ENCODE peak calls at places on chromosomes 3 and 15, in six cellular contexts. U is skeletal muscle cell; Q is HTR-8/SVneo; T is GF-D8; F is stimulated activated naive CD8-positive, alpha-beta T cell treated with anti-CD3 and anti-CD28 coated beads, Interleukin-15, Interleukin-2, amounts not matched to agents 100 U/mL and 50 U/mL, for 24 hours; L is stimulated activated CD4-positive, alpha-beta T cell treated with anti-CD3 and anti-CD28 coated beads, Interleukin-15, amount 100 ng/mL, for 1 hour. W is an unnamed sample.
A peak's percentile ranks its signal among the peaks of the same experiment; 100 is the strongest.

GRCh38 chr15:65338366-65338765 is 33.9 kb downstream of the RNU5B-1 start:
- DNase-seq in U (no peak), Q (no peak), T (no peak), F (no peak), L (no peak), W (no peak)

GRCh38 chr15:25930931-25931330 is 67.8 kb upstream of the ATP10A start:
- DNase-seq in U (no peak), Q (no peak), T (no peak), F (no peak), L (no peak), W (no peak)

GRCh38 chr3:37862712-37863551 is 1.3 kb downstream of the CTDSPL start:
- DNase-seq in U (no peak), Q (no peak), T (peak; percentile 19), F (no peak), L (no peak), W (no peak)

GRCh38 chr3:78918361-78919020 is 849.3 kb downstream of the ROBO1 start:
- DNase-seq in U (peak; percentile 34), Q (no peak), T (no peak), F (no peak), L (no peak), W (no peak)

GRCh38 chr3:114496021-114496434 is 202.2 kb downstream of the TIGIT start:
- DNase-seq in U (no peak), Q (no peak), T (no peak), F (no peak), L (no peak), W (no peak)

GRCh38 chr3:187739561-187740445 is 5.5 kb downstream of the BCL6 start:
- DNase-seq in U (peak; percentile 94), Q (no peak), T (no peak), F (peak; percentile 87), L (peak; percentile 71), W (peak; percentile 86)

GRCh38 chr15:27865926-27866325 is 233.2 kb downstream of the OCA2 start:
- DNase-seq in U (no peak), Q (no peak), T (no peak), F (no peak), L (no peak), W (no peak)

GRCh38 chr3:151969026-151969658 is 95.7 kb downstream of the SUCNR1 start:
- DNase-seq in U (no peak), Q (no peak), T (no peak), F (no peak), L (no peak), W (no peak)

GRCh38 chr3:43893721-43894120 is 203.0 kb downstream of the ABHD5 start:
- DNase-seq in U (no peak), Q (no peak), T (no peak), F (peak; percentile 14), L (no peak), W (no peak)

GRCh38 chr3:71345429-71346027 is 238.0 kb downstream of the FOXP1 start:
- DNase-seq in U (peak; percentile 31), Q (no peak), T (no peak), F (no peak), L (no peak), W (no peak)

GRCh38 chr15:65008989-65009388 is 19.3 kb upstream of the SPG21 start:
- DNase-seq in U (no peak), Q (no peak), T (peak; percentile 26), F (no peak), L (no peak), W (no peak)

GRCh38 chr3:143763568-143764162 is 84.6 kb downstream of the SLC9A9 start:
- DNase-seq in U (no peak), Q (no peak), T (no peak), F (no peak), L (no peak), W (no peak)

GRCh38 chr15:72515591-72516389 is 41.7 kb downstream of the ARIH1 start:
- DNase-seq in U (no peak), Q (peak; percentile 15), T (no peak), F (no peak), L (no peak), W (no peak)

GRCh38 chr15:73527598-73527997 is 84.6 kb downstream of the REC114 start:
- DNase-seq in U (no peak), Q (no peak), T (no peak), F (no peak), L (no peak), W (no peak)

GRCh38 chr3:49013738-49014660 is 4.4 kb downstream of the DALRD3 start:
- DNase-seq in U (no peak), Q (no peak), T (no peak), F (peak; percentile 63), L (no peak), W (no peak)

W was measured in DND-41.